ENCODE peak calls at places on chromosomes 16 and 17, in four cellular contexts. L is K562, I is GM12878, T is HepG2. E is an unnamed sample.

GRCh38 chr16:68512183-68512582 is 26.9 kb upstream of the ZFP90 start:
- DNase-seq in L (no peak), I (no peak), T (no peak), E (no peak)

GRCh38 chr17:31494259-31495048 is 103.0 kb downstream of the RAB11FIP4 start:
- DNase-seq in L (no peak), I (peak), T (no peak), E (no peak)

GRCh38 chr16:58855291-58855823 is 121.2 kb upstream of the GOT2 start:
- DNase-seq in L (no peak), I (no peak), T (no peak), E (no peak)

GRCh38 chr17:40812639-40813038 is 9.8 kb downstream of the KRT10 start:
- DNase-seq in L (no peak), I (no peak), T (no peak), E (no peak)

GRCh38 chr17:9981344-9981915 is 76.4 kb upstream of the RCVRN start:
- DNase-seq in L (no peak), I (no peak), T (no peak), E (no peak)

GRCh38 chr17:56577810-56578209 is 15.7 kb upstream of the NOG start:
- DNase-seq in L (no peak), I (no peak), T (no peak), E (no peak)

GRCh38 chr17:41888332-41888965 is 23.2 kb upstream of the KLHL11 start:
- DNase-seq in L (no peak), I (no peak), T (no peak), E (no peak)

GRCh38 chr17:74380086-74380958 is 13.0 kb downstream of the GPR142 start:
- DNase-seq in L (no peak), I (no peak), T (no peak), E (no peak)

GRCh38 chr16:83971165-83972130 is 3.4 kb downstream of the NECAB2 start:
- DNase-seq in L (no peak), I (no peak), T (no peak), E (no peak)

GRCh38 chr17:19311016-19311415 is 51.5 kb downstream of the B9D1 start:
- DNase-seq in L (no peak), I (no peak), T (no peak), E (no peak)

GRCh38 chr17:50101346-50102163 is 6.4 kb downstream of the PDK2 start:
- DNase-seq in L (peak), I (no peak), T (no peak), E (no peak)

GRCh38 chr17:69454051-69454450 is 39.6 kb downstream of the MAP2K6 start:
- DNase-seq in L (no peak), I (no peak), T (no peak), E (no peak)

GRCh38 chr17:60049936-60050335 is 28.8 kb downstream of the HEATR6 start:
- DNase-seq in L (no peak), I (no peak), T (no peak), E (no peak)

GRCh38 chr17:9225305-9226101 is 204.2 kb downstream of the NTN1 start:
- DNase-seq in L (no peak), I (no peak), T (no peak), E (peak)

GRCh38 chr17:79875511-79875910 is 36.3 kb upstream of the CBX4 start:
- DNase-seq in L (no peak), I (no peak), T (no peak), E (no peak)

GRCh38 chr16:66247516-66248089 is 118.9 kb upstream of the CDH5 start:
- DNase-seq in L (no peak), I (no peak), T (no peak), E (no peak)

GRCh38 chr17:27939489-27940465 is 46.6 kb upstream of the LYRM9 start:
- DNase-seq in L (no peak), I (no peak), T (no peak), E (no peak)

GRCh38 chr16:84979516-84979915 is 31.8 kb downstream of the ZDHHC7 start:
- DNase-seq in L (no peak), I (no peak), T (no peak), E (no peak)

GRCh38 chr17:57487552-57487951 is 231.2 kb downstream of the MSI2 start:
- DNase-seq in L (no peak), I (no peak), T (no peak), E (no peak)

GRCh38 chr17:2396568-2397246 is 4.2 kb downstream of the MNT start:
- DNase-seq in L (peak), I (peak), T (peak), E (peak)

GRCh38 chr17:63138713-63139112 is 172.7 kb downstream of the TANC2 start:
- DNase-seq in L (no peak), I (no peak), T (no peak), E (no peak)

GRCh38 chr17:80592243-80592642 is 47.6 kb downstream of the RPTOR start:
- DNase-seq in L (no peak), I (no peak), T (no peak), E (no peak)

GRCh38 chr17:12485361-12485911 is 180.3 kb upstream of the MYOCD start:
- DNase-seq in L (no peak), I (no peak), T (no peak), E (no peak)

DNA sequence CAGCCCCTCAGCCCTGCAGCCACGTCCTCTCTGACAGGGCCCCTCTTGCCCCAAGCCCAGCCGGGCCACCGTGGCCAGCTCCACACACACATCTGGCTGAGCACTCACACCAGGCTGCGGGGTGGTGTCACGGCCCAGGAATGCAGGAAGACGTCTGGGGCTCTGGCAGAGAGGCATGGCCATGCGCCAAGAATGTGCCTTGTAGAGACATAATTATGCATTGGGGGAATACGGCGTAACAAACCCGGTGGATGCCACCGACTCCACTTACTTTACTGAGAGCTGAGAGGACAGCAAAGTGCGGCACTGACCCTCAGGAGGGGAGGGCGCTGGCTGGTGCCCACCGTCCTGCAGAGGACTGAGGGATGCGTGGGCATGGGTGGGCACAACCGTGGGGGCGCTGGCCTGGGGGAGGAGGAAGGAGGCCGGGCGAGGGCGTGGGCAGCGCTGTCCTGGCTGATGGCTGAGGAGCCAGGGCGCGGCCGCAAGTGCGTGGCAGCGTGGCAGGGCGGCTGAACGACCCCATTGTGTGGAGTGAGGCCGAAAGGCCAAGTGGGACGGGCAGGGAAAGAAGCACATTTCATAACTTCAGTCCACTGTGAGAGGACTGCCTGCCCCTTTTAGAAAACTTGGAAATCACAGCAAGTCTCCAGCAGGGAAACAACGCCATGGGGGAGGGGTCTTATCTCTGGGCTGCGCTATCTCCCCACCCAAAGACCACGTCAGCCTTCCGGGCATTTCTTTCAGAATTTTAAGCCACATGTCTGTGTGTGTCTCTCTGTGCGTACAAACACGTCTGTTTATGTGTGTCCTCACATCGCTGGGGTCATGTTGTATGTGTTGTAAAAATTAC is 30.6 kb downstream of the METRNL start:
- DNase-seq in L (no peak), I (no peak), T (peak), E (no peak)
- TF ChIP-seq ZNF274 in L (no peak), I (no peak), T (no peak), E (no peak)

GRCh38 chr17:7234100-7235012 is at the start of gene DVL2:
- DNase-seq in L (peak), I (peak), T (peak), E (no peak)

GRCh38 chr17:7236808-7237207 is 2.4 kb downstream of the PHF23 start:
- DNase-seq in L (no peak), I (no peak), T (no peak), E (no peak)

GRCh38 chr17:7237761-7238417 is 1.4 kb downstream of the PHF23 start:
- DNase-seq in L (peak), I (no peak), T (peak), E (peak)

GRCh38 chr17:7237266-7237760 is 1.9 kb downstream of the PHF23 start:
- DNase-seq in L (no peak), I (no peak), T (no peak), E (no peak)

GRCh38 chr17:7235693-7236665 is 1.7 kb upstream of the DVL2 start:
- DNase-seq in L (no peak), I (no peak), T (no peak), E (no peak)
- TF ChIP-seq ATF2 in L (no peak), I (no peak), T (no peak), E (no peak)

DNA sequence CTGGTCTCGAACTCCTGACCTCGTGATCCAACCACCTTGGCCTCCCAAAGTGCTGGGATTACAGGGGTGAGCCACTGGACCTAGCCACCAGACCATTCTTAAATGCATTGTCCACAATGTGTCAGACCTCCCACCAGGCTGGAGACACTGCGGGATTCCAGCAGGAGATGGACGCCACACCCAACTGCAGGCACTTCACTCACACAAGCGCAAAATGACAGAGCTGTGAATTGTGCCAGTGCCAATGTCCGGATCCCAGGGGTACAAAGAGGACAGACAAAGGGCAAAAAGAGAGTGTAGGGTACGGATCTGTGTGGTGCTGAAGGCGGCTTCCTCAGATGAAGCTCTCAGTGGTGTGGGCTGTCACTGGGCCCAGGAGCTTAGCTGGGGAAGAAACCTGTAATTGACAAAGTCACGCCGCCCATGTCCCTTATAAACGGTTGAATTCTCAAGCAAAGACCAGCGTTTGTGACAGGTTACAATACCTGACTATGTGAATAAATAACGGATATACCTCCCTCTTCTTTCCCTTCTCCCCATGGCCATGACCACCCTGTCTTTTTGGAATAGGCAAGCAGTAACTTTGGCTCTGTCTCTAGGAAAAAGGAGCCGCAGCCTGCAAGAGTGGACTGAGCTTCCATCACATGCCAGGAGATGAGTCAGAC is 40.0 kb downstream of the HS3ST3A1 start:
- DNase-seq in L (no peak), I (no peak), T (no peak), E (no peak)
- TF ChIP-seq ZNF274 in L (no peak), I (no peak), T (no peak), E (no peak)

GRCh38 chr16:23225109-23225508 is 42.6 kb downstream of the SCNN1G start:
- DNase-seq in L (no peak), I (no peak), T (no peak), E (no peak)

GRCh38 chr16:23229714-23230113 is 47.2 kb downstream of the SCNN1G start:
- DNase-seq in L (no peak), I (no peak), T (no peak), E (no peak)

GRCh38 chr16:23225634-23226033 is 43.1 kb downstream of the SCNN1G start:
- DNase-seq in L (no peak), I (no peak), T (no peak), E (no peak)

GRCh38 chr16:23223368-23223767 is 40.8 kb downstream of the SCNN1G start:
- DNase-seq in L (no peak), I (no peak), T (no peak), E (no peak)

GRCh38 chr16:23227529-23227928 is 45.0 kb downstream of the SCNN1G start:
- DNase-seq in L (peak), I (no peak), T (no peak), E (no peak)
- TF ChIP-seq ATF2 in L (no peak), I (no peak), T (no peak), E (no peak)

GRCh38 chr17:34484193-34484733 is 95.1 kb upstream of the TMEM132E start:
- DNase-seq in L (no peak), I (no peak), T (no peak), E (no peak)
- TF ChIP-seq ZNF274 in L (no peak), I (no peak), T (no peak), E (no peak)

GRCh38 chr16:30585022-30585399 is 486 bp downstream of the ZNF785 start:
- DNase-seq in L (peak), I (no peak), T (no peak), E (peak)
- TF ChIP-seq ATF2 in L (no peak), I (no peak), T (no peak), E (no peak)

GRCh38 chr17:76124582-76125390 is 16.3 kb downstream of the FOXJ1 start:
- DNase-seq in L (peak), I (no peak), T (no peak), E (no peak)
- TF ChIP-seq ZNF274 in L (no peak), I (no peak), T (no peak), E (no peak)

DNA sequence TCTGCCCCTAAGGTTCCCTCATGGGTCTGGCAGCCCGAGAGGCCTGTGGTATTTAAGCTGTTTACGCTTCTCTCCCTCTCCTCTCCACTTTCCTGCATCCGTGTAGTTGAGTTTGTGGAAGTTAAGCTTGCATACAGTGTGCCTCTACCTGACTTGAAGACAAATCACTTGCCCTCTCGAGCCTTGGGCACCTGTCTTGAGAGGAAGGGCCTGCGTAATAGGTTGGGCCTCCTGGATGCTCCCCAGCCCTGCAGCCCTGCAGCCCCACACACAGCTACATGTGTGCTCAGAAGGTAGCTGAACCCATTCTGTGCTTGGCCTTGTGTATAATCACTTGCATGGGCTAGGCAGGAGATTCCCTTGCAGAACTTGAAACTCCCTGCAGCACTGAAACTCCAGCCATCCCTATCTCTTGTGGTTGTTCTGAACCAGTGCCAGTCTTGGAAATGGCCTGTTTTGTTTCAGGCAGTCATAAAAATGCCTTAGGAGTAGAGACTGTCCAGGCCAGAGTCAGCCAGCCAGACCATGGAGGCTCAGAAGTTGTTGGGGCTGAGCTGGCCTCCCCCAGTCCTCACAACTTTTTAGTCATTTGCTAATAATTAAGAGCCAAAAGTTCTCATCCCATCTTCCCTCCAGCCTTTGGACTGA is 134.6 kb downstream of the CLEC16A start:
- DNase-seq in L (no peak), I (no peak), T (no peak), E (no peak)
- TF ChIP-seq ATF2 in L (no peak), I (no peak), T (no peak), E (no peak)

DNA sequence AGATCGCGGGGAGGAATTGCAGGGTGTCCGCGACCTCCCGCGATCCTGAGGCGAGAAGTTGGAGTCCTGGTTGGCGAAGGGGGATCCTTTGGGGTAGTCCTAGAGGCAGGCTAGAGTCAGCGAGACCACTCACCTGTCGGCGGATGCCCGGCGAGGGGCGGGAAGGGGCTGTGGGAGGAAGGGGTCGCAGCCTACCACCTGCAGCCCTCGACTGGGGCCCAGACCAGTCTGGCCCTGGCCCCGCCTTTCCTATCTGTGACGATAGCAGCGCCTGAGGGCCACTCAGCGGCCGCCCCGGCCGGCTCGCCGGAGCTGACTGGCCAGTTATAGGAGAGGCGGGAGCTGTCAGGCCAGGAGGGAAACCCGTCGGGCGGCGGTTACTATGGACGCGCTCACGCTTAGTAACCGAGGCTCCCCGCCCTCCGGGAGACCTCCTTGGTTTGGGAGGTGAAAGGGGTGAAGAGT is at the start of gene TEKT3:
- DNase-seq in L (peak), I (no peak), T (no peak), E (peak)
- TF ChIP-seq ZNF274 in L (no peak), I (no peak), T (no peak), E (no peak)

DNA sequence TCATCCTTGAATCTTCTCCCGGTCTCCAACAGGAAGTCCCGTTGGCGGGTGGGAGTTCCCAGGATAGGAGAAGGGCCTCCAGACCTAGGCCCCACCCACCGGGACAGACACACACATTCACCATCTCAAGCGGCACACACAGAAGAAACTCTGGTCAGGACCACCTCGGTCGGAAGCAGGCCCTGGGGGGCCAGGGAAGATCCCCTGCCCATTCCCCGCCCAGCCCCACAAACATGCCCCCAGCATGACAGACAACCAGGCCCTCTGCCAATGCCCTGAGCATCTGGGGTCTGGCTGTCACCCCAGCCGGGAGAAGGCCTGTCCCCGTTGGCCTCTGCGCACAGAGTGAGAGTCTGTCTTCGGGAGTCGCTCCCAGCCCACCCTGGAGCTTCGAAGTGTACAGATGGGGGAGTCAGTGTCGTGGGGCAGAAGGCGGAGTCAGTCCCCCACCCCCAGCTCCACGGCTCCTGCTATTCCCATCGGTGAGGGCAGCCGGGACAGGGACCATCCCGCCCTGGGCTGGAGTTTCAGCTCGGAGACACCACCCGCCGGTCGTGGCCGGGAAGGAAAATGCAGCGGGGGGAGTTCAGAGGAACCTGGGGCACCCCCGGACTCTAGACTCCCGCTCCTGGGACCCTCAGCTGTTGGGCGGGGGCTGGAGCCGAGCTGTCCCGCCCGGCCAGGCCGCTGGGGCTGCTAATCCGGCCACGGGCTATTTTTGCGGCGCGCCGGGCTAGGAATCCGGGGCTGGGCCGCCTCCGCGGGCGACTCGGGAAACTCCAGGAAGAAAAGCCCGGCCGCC is 690 bp downstream of the RHBDF1 start:
- DNase-seq in L (peak), I (no peak), T (peak), E (peak)
- TF ChIP-seq ATF2 in L (no peak), I (no peak), T (no peak), E (no peak)